ENCODE peak calls at places on chromosome 17, in five cellular contexts. R is heart left ventricle, W is ovary, T is HL-60, O is adrenal gland. Q is an unnamed sample.

GRCh38 chr17:53118948-53119347 is 703.8 kb upstream of the KIF2B start:
- DNase-seq in R (no peak), W (no peak), O (no peak), T (no peak), Q (no peak)

GRCh38 chr17:81053043-81053970 is 18.4 kb downstream of the BAIAP2 start:
- DNase-seq in T (no peak), O (no peak), W (no peak), R (no peak), Q (peak; percentile 65)

GRCh38 chr17:67200727-67201301 is 44.2 kb downstream of the HELZ start:
- DNase-seq in O (no peak), W (no peak), R (no peak), T (peak; percentile 17), Q (no peak)

GRCh38 chr17:10127819-10128375 is 70.5 kb downstream of the GAS7 start:
- DNase-seq in O (peak; percentile 51), W (peak; percentile 84), T (peak; percentile 60), R (peak; percentile 85), Q (peak; percentile 11)

GRCh38 chr17:21295036-21295952 is 10.8 kb downstream of the MAP2K3 start:
- DNase-seq in O (no peak), T (no peak), W (no peak), R (peak; percentile 87), Q (no peak)

GRCh38 chr17:77423589-77424451 is 283.1 kb downstream of the SEC14L1 start:
- DNase-seq in R (peak; percentile 95), W (peak; percentile 92), T (no peak), O (peak; percentile 98), Q (peak; percentile 52)

GRCh38 chr17:43784068-43784467 is 3.8 kb downstream of the CFAP97D1 start:
- DNase-seq in O (no peak), T (no peak), W (no peak), R (no peak), Q (no peak)

GRCh38 chr17:61656721-61657217 is 65.8 kb upstream of the NACA2 start:
- DNase-seq in T (no peak), W (no peak), O (no peak), R (no peak), Q (no peak)

GRCh38 chr17:82237746-82238561 is 9.1 kb downstream of the SLC16A3 start:
- DNase-seq in O (no peak), R (no peak), W (peak; percentile 49), T (peak; percentile 63), Q (peak; percentile 54)

DNA sequence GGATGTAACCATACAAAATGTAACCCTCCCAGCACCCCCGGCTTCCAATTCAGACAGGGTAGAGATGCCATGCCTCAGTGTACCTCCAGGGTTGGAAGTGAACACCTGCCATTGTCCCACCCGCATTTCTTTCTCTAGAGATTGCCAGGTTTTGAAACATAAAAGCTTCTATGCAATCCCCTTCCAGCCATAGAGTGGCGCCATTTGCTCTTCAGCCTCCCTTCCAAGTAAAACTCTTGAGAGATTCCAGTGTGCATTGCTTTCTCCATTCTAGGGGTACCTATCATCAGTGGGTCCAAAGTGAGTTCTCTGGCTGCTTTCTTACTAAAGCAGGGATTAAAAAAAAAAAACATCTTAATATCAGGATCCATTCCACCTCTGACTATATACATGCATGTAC is 133.1 kb upstream of the RPL38 start:
- DNase-seq in O (no peak), W (no peak), R (no peak), T (no peak), Q (no peak)
- TF ChIP-seq CTCF in O (no peak), W (no peak), R (no peak), T (no peak), Q (no peak)

GRCh38 chr17:1365445-1366039 is 34.5 kb downstream of the YWHAE start:
- DNase-seq in T (no peak), R (peak; percentile 47), W (peak; percentile 48), O (peak; percentile 53), Q (peak; percentile 44)
- H3K27ac ChIP-seq in T (no peak overlapping the region), R (peak overlapping the region; percentile 21), W (no peak overlapping the region), O (no peak overlapping the region), Q (no peak overlapping the region)

GRCh38 chr17:49610883-49611584 is 35.4 kb downstream of the NXPH3 start:
- DNase-seq in T (no peak), R (no peak), O (no peak), W (no peak), Q (no peak)

GRCh38 chr17:49618112-49618611 is 42.5 kb downstream of the NXPH3 start:
- DNase-seq in W (no peak), T (no peak), O (no peak), R (no peak), Q (no peak)

GRCh38 chr17:49612721-49613120 is 37.0 kb downstream of the NXPH3 start:
- DNase-seq in R (no peak), T (no peak), W (no peak), O (no peak), Q (no peak)

GRCh38 chr17:49616546-49617205 is 41.0 kb downstream of the NXPH3 start:
- DNase-seq in W (peak; percentile 43), R (peak; percentile 75), O (peak; percentile 60), T (no peak), Q (peak; percentile 39)

DNA sequence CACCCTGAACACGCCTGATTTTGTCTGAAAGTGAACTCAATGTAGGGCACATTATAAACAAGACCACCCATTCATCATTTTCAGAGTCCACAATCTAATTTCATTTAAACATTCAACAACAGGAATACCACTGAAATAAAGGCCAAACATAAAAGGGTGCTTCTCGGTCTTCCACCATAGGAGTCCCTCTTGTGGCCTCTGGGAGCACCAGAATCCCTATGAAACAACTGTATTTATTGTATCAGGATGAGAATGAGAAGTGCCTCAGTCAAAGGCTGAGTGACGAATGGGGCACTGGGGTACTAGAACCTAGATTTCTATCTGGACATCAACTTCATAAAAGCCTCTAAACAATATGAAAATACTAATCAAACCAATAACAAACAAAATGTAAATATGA is 40.4 kb downstream of the NXPH3 start:
- DNase-seq in O (no peak), R (no peak), T (no peak), W (no peak), Q (no peak)
- TF ChIP-seq CTCF in O (no peak), R (no peak), T (no peak), W (peak; percentile 24), Q (no peak)

DNA sequence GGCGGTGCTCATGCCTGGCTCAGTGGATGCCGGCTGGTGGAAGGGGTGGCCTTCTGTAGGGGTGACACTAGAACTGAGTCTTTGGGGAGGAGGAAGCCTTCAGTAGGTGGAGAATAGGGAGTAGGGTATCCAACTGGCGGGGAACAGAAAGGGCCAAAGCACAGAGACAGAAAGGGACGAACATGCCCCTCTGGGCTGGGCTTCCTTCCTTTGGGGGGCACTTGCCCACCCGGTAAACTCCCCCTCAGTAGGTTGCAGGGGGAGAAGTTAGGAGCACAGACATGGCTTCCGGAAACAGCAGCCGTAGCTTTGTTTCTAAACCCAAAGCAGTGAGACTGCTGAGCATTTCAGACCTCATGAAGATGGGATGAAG is 795 bp downstream of the ENGASE start:
- DNase-seq in T (no peak), W (no peak), R (no peak), O (no peak), Q (no peak)
- H3K27ac ChIP-seq in T (peak overlapping the region; percentile 44), W (peak overlapping the region; percentile 83), R (peak overlapping the region; percentile 87), O (peak overlapping the region; percentile 69), Q (peak overlapping the region; percentile 83)

GRCh38 chr17:59451706-59452105 is 113.7 kb upstream of the DHX40 start:
- DNase-seq in W (no peak), T (no peak), R (no peak), O (no peak), Q (no peak)
- TF ChIP-seq CTCF in W (no peak), T (no peak), R (no peak), O (no peak), Q (no peak)

GRCh38 chr17:4185656-4186055 is 42.7 kb downstream of the CYB5D2 start:
- DNase-seq in W (no peak), O (no peak), R (no peak), T (no peak), Q (no peak)

GRCh38 chr17:4188076-4188475 is 45.1 kb downstream of the CYB5D2 start:
- DNase-seq in R (no peak), W (no peak), O (no peak), T (no peak), Q (no peak)

GRCh38 chr17:4186244-4186920 is 43.4 kb downstream of the CYB5D2 start:
- DNase-seq in T (no peak), W (peak; percentile 65), R (peak; percentile 50), O (no peak), Q (no peak)

GRCh38 chr17:4189280-4189679 is 46.3 kb downstream of the CYB5D2 start:
- DNase-seq in W (no peak), O (no peak), T (no peak), R (no peak), Q (no peak)

DNA sequence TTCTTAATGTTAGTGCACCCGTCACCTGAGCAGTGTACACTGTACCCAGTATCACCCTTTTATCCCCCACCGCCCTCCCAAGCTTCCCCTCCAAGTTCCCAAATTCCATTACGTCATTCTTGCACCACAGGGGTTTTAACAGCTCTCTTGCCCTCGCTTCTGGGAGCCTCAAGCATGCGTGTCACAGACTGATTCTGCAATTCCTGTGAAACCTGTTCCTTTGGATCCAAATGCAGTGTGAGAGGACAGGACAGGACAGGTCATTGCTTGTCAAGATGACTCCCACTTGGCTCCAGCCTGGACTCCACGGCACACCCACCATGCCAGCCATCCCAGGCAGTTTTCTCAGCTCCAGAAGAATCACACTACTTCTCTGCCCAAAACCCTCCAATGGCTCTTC is 44.1 kb downstream of the CYB5D2 start:
- DNase-seq in T (no peak), R (no peak), O (no peak), W (no peak), Q (no peak)
- H3K27ac ChIP-seq in T (no peak overlapping the region), R (no peak overlapping the region), O (no peak overlapping the region), W (no peak overlapping the region), Q (peak overlapping the region; percentile 49)

Q was measured in dorsolateral prefrontal cortex.